ENCODE peak calls at places on chromosomes 6 and 20, in four cellular contexts. X is K562, G is WTC11, V is HepG2. O is an unnamed sample.

GRCh38 chr6:11810039-11810541 is 31.5 kb upstream of the ADTRP start:
- DNase-seq in X (peak), V (no peak), G (no peak), O (no peak)

GRCh38 chr6:132964868-132965382 is 150.6 kb downstream of the RPS12 start:
- DNase-seq in V (no peak), X (no peak), G (no peak), O (no peak)

GRCh38 chr6:121800047-121800446 is 364.6 kb downstream of the GJA1 start:
- DNase-seq in X (no peak), G (no peak), V (no peak), O (no peak)

GRCh38 chr20:14445310-14445709 is 107.9 kb upstream of the FLRT3 start:
- DNase-seq in X (no peak), V (no peak), G (no peak), O (no peak)

GRCh38 chr20:63129991-63130653 is 85.8 kb downstream of the YTHDF1 start:
- DNase-seq in G (peak), V (no peak), X (no peak), O (no peak)

GRCh38 chr20:815914-816606 is 17.5 kb upstream of the FAM110A start:
- DNase-seq in X (peak), V (peak), G (peak), O (peak)

GRCh38 chr6:76752841-76753240 is 680.4 kb upstream of the IMPG1 start:
- DNase-seq in X (no peak), G (no peak), V (no peak), O (no peak)

GRCh38 chr6:150890346-150890745 is 24.8 kb downstream of the MTHFD1L start:
- DNase-seq in V (no peak), G (no peak), X (no peak), O (no peak)

GRCh38 chr20:20399705-20400104 is 31.8 kb downstream of the INSM1 start:
- DNase-seq in G (no peak), X (no peak), V (peak), O (no peak)

GRCh38 chr6:47303861-47304260 is 5.8 kb downstream of the TNFRSF21 start:
- DNase-seq in X (no peak), V (no peak), G (no peak), O (no peak)

GRCh38 chr6:168107191-168107940 is 28.4 kb upstream of the FRMD1 start:
- DNase-seq in G (no peak), V (no peak), X (no peak), O (peak)

GRCh38 chr20:60813066-60813465 is 439.0 kb upstream of the CDH4 start:
- DNase-seq in V (no peak), X (no peak), G (no peak), O (no peak)

GRCh38 chr20:62344782-62345181 is 22.3 kb downstream of the LAMA5 start:
- DNase-seq in X (no peak), G (no peak), V (no peak), O (no peak)

GRCh38 chr6:106823732-106824351 is 150.7 kb downstream of the CD24 start:
- DNase-seq in X (no peak), V (no peak), G (peak), O (no peak)

GRCh38 chr20:49460916-49461315 is 21.6 kb downstream of the KCNB1 start:
- DNase-seq in X (no peak), V (no peak), G (no peak), O (no peak)

GRCh38 chr6:10418862-10419748 is 4.2 kb upstream of the TFAP2A start:
- DNase-seq in G (peak), V (no peak), X (peak), O (no peak)

GRCh38 chr6:13709698-13710551 is 1.7 kb downstream of the RANBP9 start:
- DNase-seq in X (peak), V (peak), G (no peak), O (peak)

DNA sequence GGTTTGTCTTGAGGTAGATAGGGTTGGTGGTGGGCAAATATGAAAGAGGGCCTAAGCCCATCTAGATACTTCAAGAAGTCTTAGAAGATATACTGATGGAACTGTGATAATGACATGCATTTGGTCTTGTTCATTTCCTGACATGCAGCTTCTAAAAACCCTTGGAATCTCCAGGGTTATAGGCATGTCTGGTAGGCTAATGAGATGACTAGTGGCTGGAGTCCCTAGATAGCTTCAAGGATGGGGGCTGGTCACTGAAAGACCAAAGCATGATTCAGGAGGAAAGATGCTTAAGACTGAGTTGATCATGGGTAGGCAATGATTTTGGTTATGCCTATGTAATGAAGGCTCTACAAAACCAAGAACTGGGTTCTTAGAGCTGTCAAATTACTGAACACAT is 217.9 kb upstream of the MOCS1 start:
- DNase-seq in X (no peak), V (no peak), G (no peak), O (no peak)
- TF ChIP-seq FOXJ3 in X (no peak), V (no peak), G (no peak), O (no peak)

GRCh38 chr6:99467509-99468106 is 42.5 kb upstream of the PNISR start:
- DNase-seq in X (peak), G (no peak), V (peak), O (peak)
- TF ChIP-seq FOXJ3 in X (no peak), G (no peak), V (no peak), O (no peak)

DNA sequence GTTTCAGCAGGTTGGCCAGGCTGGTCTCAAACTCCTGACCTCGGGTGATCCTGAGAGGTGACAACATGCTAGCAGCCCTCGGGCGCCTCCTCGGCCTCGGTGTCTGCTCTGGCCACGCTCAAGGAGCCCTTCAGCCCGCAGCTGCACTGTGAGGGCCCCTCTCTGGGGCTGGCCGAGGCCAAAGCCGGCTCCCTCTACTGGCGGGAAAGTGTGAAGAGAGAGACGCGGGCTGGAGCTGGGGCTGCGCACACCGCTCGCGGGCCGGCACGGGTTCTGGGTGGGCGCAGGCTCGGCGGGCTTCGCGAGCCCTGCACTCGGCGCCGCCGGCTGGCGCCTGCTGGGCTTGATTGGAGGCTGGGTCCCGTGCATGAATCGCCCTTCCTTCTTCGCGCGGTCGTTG is 80.8 kb upstream of the RBM24 start:
- DNase-seq in G (peak), X (no peak), V (no peak), O (no peak)
- TF ChIP-seq FOXJ3 in G (no peak), X (no peak), V (no peak), O (no peak)

GRCh38 chr6:24257282-24257681 is 100.6 kb downstream of the DCDC2 start:
- DNase-seq in X (no peak), V (peak), G (no peak), O (no peak)
- TF ChIP-seq FOXJ3 in X (no peak), V (no peak), G (no peak), O (no peak)

GRCh38 chr20:1817577-1818211 is 77.5 kb upstream of the SIRPA start:
- DNase-seq in X (no peak), V (no peak), G (no peak), O (no peak)

GRCh38 chr20:1815502-1816085 is 79.6 kb upstream of the SIRPA start:
- DNase-seq in V (no peak), G (no peak), X (no peak), O (no peak)

GRCh38 chr20:1818247-1818840 is 76.9 kb upstream of the SIRPA start:
- DNase-seq in V (no peak), X (no peak), G (no peak), O (no peak)

GRCh38 chr20:1818895-1819294 is 76.3 kb upstream of the SIRPA start:
- DNase-seq in G (no peak), X (no peak), V (no peak), O (no peak)

DNA sequence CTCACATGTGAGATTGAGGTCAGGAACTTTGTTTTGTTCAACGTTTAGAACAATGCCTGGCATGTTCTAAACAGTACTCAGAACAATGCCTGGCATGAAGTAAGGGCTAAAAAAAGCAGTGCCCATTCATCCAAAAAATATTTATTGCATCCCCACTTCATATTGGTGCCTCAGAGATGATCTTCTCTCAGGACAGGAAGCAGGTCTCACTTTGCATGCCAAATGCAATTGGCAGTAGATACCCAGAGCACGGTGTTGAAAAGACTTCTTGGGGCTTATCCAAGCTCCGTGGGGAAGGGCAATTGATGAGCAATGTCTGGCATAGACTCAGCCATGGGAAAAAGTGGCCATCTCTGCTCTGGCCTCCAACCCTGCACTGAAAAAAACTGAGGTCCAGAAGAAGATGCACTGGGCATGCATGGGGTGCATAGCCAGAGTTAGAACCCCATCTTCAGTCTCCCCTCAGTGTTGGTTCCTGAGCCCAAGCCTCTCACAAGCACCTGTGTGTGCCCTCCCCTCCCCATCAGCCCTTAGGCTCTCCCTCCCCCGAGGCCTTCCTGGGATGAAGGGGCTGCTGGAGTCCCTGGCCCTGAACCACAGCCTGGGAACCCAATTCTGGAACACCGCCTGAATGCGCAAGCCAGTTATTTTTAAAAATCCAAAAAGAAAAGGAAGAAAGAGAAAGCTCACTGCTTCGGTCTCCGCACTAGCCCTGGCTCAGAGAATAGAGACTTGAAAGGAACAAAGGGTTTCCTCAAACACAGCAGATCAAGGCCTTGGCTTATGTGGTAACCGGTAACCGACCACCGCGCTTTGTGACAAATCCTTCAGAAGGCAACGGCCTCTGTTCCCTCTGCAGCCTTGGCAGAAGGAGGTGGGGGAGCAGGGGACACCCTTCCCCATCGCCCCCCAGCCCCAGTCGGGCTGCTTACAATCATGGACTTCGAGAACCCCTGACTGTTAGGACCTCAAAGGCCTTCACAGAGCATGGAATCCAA is 78.5 kb upstream of the SIRPA start:
- DNase-seq in G (no peak), V (no peak), X (no peak), O (no peak)
- TF ChIP-seq FOXJ3 in G (no peak), V (no peak), X (no peak), O (no peak)

GRCh38 chr6:130655586-130655985 is 171.6 kb upstream of the SMLR1 start:
- DNase-seq in X (no peak), V (no peak), G (no peak), O (no peak)
- TF ChIP-seq FOXJ3 in X (no peak), V (no peak), G (no peak), O (no peak)

GRCh38 chr6:135583256-135583758 is 85.8 kb upstream of the AHI1 start:
- DNase-seq in V (no peak), X (no peak), G (no peak), O (no peak)
- TF ChIP-seq FOXJ3 in V (no peak), X (no peak), G (no peak), O (no peak)

GRCh38 chr6:44268095-44268628 is 2.1 kb upstream of the TMEM151B start:
- DNase-seq in V (peak), G (peak), X (peak), O (peak)
- TF ChIP-seq FOXJ3 in V (no peak), G (no peak), X (no peak), O (no peak)

O was measured in SK-N-SH.